ENCODE peak calls at places on chromosomes 12 and 14, in seven cellular contexts. I is IMR-90, Y is mucosa of descending colon, E is epithelial cell of esophagus, J is Caco-2, A is uterus, H is HepG2. V is an unnamed sample.

GRCh38 chr12:5177096-5177495 is 133.4 kb downstream of the KCNA5 start:
- DNase-seq in I (no peak), Y (no peak), E (no peak), J (no peak), A (no peak), H (no peak), V (no peak)

GRCh38 chr12:119803391-119803791 is 73.7 kb downstream of the CIT start:
- DNase-seq in I (peak), Y (no peak), E (no peak), J (no peak), A (no peak), H (no peak), V (no peak)

GRCh38 chr12:53071591-53072551 is 7.3 kb downstream of the SPRYD3 start:
- DNase-seq in I (peak), Y (no peak), E (no peak), J (no peak), A (peak), H (no peak), V (no peak)

GRCh38 chr14:95531473-95531872 is 3.4 kb upstream of the GLRX5 start:
- DNase-seq in I (peak), Y (no peak), E (peak), J (no peak), A (no peak), H (no peak), V (no peak)

GRCh38 chr14:49505026-49505766 is 81.0 kb downstream of the RPS29 start:
- DNase-seq in I (peak), Y (no peak), E (peak), J (peak), A (no peak), H (no peak), V (peak)

GRCh38 chr12:34400986-34401658 is 378.8 kb downstream of the ALG10 start:
- DNase-seq in I (no peak), Y (peak), E (no peak), J (no peak), A (peak), H (no peak), V (no peak)

GRCh38 chr12:108752387-108752786 is 21.1 kb upstream of the CORO1C start:
- DNase-seq in I (no peak), Y (no peak), E (no peak), J (no peak), A (peak), H (no peak), V (no peak)

GRCh38 chr14:105167303-105168092 is 1.1 kb downstream of the JAG2 start:
- DNase-seq in I (no peak), Y (no peak), E (peak), J (peak), A (no peak), H (no peak), V (peak)

GRCh38 chr12:694734-695503 is 31.7 kb upstream of the NINJ2 start:
- DNase-seq in I (no peak), Y (no peak), E (no peak), J (peak), A (no peak), H (peak), V (peak)

GRCh38 chr14:101002738-101003137 is 99.2 kb upstream of the RTL1 start:
- DNase-seq in I (no peak), Y (no peak), E (no peak), J (no peak), A (no peak), H (no peak), V (no peak)

GRCh38 chr14:100086361-100086760 is 21.1 kb downstream of the EVL start:
- DNase-seq in I (no peak), Y (no peak), E (no peak), J (no peak), A (no peak), H (no peak), V (no peak)

GRCh38 chr12:112937741-112938719 is at the start of gene OAS3:
- DNase-seq in I (peak), Y (peak), E (peak), J (peak), A (peak), H (peak), V (peak)

GRCh38 chr12:80041691-80042090 is 57.6 kb upstream of the OTOGL start:
- DNase-seq in I (peak), Y (no peak), E (peak), J (no peak), A (no peak), H (no peak), V (no peak)

GRCh38 chr14:97177016-97177415 is 379.8 kb downstream of the VRK1 start:
- DNase-seq in I (no peak), Y (no peak), E (peak), J (peak), A (no peak), H (peak), V (peak)

GRCh38 chr12:4274960-4275868 is 1.7 kb downstream of the CCND2 start:
- DNase-seq in I (peak), Y (no peak), E (peak), J (no peak), A (peak), H (no peak), V (no peak)

GRCh38 chr12:28620281-28620680 is 430.0 kb downstream of the CCDC91 start:
- DNase-seq in I (no peak), Y (no peak), E (no peak), J (no peak), A (no peak), H (no peak), V (no peak)

GRCh38 chr14:105581551-105582341 is 55.4 kb downstream of the TMEM121 start:
- DNase-seq in I (no peak), Y (peak), E (no peak), J (no peak), A (no peak), H (no peak), V (no peak)

GRCh38 chr12:52496590-52497071 is 3.6 kb upstream of the KRT6A start:
- DNase-seq in I (peak), Y (no peak), E (peak), J (no peak), A (peak), H (no peak), V (no peak)

GRCh38 chr14:93332032-93332852 is 594 bp downstream of the BTBD7 start:
- DNase-seq in I (peak), Y (peak), E (peak), J (peak), A (peak), H (peak), V (peak)

GRCh38 chr12:65892905-65893304 is 68.6 kb downstream of the HMGA2 start:
- DNase-seq in I (peak), Y (no peak), E (peak), J (no peak), A (no peak), H (no peak), V (no peak)

GRCh38 chr14:94370524-94370910 is 17.9 kb downstream of the SERPINA1 start:
- DNase-seq in I (no peak), Y (no peak), E (no peak), J (no peak), A (no peak), H (no peak), V (no peak)

GRCh38 chr12:103858335-103858734 is 17.3 kb upstream of the NT5DC3 start:
- DNase-seq in I (no peak), Y (no peak), E (no peak), J (no peak), A (no peak), H (no peak), V (no peak)

GRCh38 chr14:76289276-76289675 is 86.7 kb upstream of the ESRRB start:
- DNase-seq in I (no peak), Y (no peak), E (no peak), J (no peak), A (no peak), H (no peak), V (no peak)

GRCh38 chr14:94677747-94678146 is 65.6 kb downstream of the SERPINA3 start:
- DNase-seq in I (no peak), Y (no peak), E (no peak), J (no peak), A (no peak), H (no peak), V (no peak)

GRCh38 chr14:72788972-72789728 is 104.8 kb downstream of the DPF3 start:
- DNase-seq in I (no peak), Y (no peak), E (no peak), J (peak), A (no peak), H (no peak), V (no peak)

GRCh38 chr12:1702708-1703107 is 11.8 kb downstream of the ADIPOR2 start:
- DNase-seq in I (peak), Y (no peak), E (no peak), J (no peak), A (no peak), H (no peak), V (no peak)

GRCh38 chr12:26668847-26669246 is 164.1 kb downstream of the ITPR2 start:
- DNase-seq in I (no peak), Y (no peak), E (peak), J (no peak), A (no peak), H (peak), V (no peak)

GRCh38 chr14:104820669-104821228 is 19.8 kb downstream of the ZBTB42 start:
- DNase-seq in I (peak), Y (peak), E (peak), J (peak), A (peak), H (peak), V (peak)

GRCh38 chr12:113241191-113242017 is 20.1 kb downstream of the TPCN1 start:
- DNase-seq in I (peak), Y (peak), E (peak), J (peak), A (no peak), H (peak), V (peak)

GRCh38 chr12:69881771-69882170 is 56.7 kb downstream of the MYRFL start:
- DNase-seq in I (no peak), Y (no peak), E (no peak), J (no peak), A (no peak), H (no peak), V (no peak)

GRCh38 chr12:69884386-69884785 is 59.4 kb downstream of the MYRFL start:
- DNase-seq in I (no peak), Y (no peak), E (no peak), J (no peak), A (no peak), H (no peak), V (no peak)

GRCh38 chr12:69879007-69879960 is 54.3 kb downstream of the MYRFL start:
- DNase-seq in I (peak), Y (peak), E (peak), J (peak), A (peak), H (peak), V (peak)

GRCh38 chr12:69885656-69886055 is 60.6 kb downstream of the MYRFL start:
- DNase-seq in I (no peak), Y (no peak), E (no peak), J (no peak), A (no peak), H (no peak), V (no peak)

DNA sequence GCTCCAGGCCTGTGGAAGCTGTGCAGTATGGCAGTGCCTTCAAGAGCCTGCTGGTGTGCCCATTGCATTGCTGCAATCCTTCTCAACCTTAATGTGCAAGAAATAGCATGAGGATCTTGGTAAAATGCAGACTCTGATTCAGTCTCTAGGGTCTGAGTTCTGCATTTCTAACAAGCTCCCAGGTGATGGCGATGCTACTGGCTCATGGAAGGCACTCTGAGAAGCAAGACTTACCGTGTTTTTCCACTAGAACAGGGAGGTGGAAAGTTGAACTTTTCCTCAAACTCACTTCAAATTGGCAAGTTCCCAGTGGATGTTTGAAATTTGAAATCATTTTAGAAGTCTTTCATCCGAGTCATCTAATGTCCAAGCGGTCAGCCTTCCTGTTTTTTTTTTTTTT is 55.5 kb downstream of the MYRFL start:
- DNase-seq in I (peak), Y (no peak), E (peak), J (no peak), A (no peak), H (no peak), V (no peak)
- TF ChIP-seq CTCF in I (peak), Y (no peak), E (peak), J (no peak), A (no peak), H (no peak), V (no peak)

DNA sequence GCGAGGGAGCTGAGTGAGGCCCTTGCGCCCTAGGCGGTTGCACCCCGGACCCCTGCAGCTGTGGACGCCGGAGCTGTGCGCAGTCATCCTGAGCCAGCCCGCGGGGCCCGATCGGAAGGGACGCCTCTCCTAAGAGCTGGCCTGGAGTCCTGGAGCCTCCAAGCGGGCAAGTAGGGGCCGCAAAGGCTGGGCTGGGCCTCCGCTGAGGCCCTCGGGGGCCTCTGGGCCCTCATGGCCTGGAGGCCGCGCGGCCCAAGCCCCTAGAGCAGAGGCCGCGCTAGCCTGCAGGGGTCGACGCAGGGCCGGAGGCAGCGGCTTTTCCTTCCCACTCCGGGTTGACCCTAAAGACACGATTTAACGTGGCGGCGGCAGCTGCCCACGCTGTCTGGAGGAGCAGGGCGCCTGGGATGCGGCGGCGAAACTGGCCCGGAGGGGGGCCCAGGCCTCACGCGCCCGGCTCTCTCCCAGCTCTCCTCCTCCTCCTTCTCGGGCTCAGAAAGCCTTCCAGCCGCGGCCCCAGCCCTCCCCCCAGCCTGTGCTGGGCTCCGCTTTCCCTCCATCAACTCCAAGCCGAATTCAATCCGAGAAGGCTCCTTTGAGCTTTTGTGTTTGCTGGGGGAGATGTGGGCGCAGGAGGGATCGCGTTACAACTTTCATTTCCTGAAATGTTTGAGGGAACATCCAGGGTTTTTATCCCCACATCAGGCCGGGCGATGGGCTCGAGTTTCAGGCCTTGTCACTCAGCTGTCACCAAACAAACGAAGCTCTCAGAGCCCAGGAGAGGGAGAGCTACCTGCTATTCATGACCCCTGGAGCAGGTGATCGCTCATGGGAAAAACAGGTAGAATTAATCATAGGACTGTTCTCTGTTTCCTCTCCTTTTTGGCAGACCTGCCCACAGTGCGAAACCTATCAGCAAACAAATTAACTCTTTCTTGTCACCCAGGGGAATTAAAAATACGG is 11.5 kb downstream of the SIX1 start:
- DNase-seq in I (peak), Y (no peak), E (peak), J (no peak), A (no peak), H (no peak), V (no peak)
- TF ChIP-seq CTCF in I (peak), Y (no peak), E (no peak), J (no peak), A (no peak), H (no peak), V (no peak)

GRCh38 chr14:59631237-59631636 is 54.6 kb upstream of the CCDC175 start:
- DNase-seq in I (no peak), Y (no peak), E (no peak), J (peak), A (no peak), H (peak), V (peak)
- TF ChIP-seq CTCF in I (no peak), Y (no peak), E (peak), J (peak), A (no peak), H (peak), V (peak)

DNA sequence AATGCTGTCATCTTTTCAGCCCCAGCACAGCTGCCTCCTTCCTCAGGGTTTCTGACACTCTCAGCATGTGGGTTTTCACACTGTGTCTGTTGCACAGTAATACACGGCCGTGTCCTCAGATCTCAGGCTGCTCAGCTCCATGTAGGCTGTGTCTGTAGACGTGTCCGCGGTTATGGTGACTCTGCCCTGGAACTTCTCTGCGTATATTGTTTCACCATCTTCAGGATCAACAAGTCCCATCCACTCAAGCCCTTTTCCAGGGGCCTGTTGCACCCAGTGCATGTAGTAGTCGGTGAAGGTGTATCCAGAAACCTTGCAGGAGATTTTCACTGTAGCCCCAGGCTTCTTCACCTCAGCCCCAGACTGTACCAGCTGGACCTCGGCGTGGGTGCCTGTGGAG is 1210.6 kb downstream of the TMEM121 start:
- DNase-seq in I (no peak), Y (no peak), E (no peak), J (no peak), A (no peak), H (no peak), V (no peak)
- TF ChIP-seq CTCF in I (no peak), Y (no peak), E (no peak), J (no peak), A (no peak), H (no peak), V (no peak)

GRCh38 chr14:36664322-36665193 is 2.9 kb downstream of the PAX9 start:
- DNase-seq in I (no peak), Y (no peak), E (no peak), J (no peak), A (no peak), H (no peak), V (no peak)
- TF ChIP-seq CTCF in I (no peak), Y (no peak), E (no peak), J (no peak), A (no peak), H (no peak), V (no peak)

GRCh38 chr14:60184597-60185555 is 19.7 kb upstream of the DHRS7 start:
- DNase-seq in I (no peak), Y (no peak), E (no peak), J (no peak), A (no peak), H (no peak), V (no peak)
- TF ChIP-seq CTCF in I (no peak), Y (no peak), E (no peak), J (no peak), A (no peak), H (no peak), V (no peak)

V was measured in Calu3.